ENCODE peak calls at places on chromosomes 3 and 15, in seven cellular contexts. P is amniotic stem cell, Z is mesothelial cell of epicardium, W is activated T-cell treated with anti-CD3 and anti-CD28 coated beads for 1 hour, R is COR-L47, B is naive B cell, F is KG1. Q is an unnamed sample.

GRCh38 chr15:48975713-48976419 is 12.1 kb upstream of the SHC4 start:
- DNase-seq in P (peak), Z (peak), W (peak), R (peak), B (peak), F (peak), Q (peak)

GRCh38 chr3:132231633-132232032 is 85.6 kb upstream of the ACP3 start:
- DNase-seq in P (no peak), Z (no peak), W (no peak), R (no peak), B (no peak), F (no peak), Q (no peak)

GRCh38 chr15:100835626-100836025 is 44.0 kb upstream of the ALDH1A3 start:
- DNase-seq in P (no peak), Z (no peak), W (no peak), R (no peak), B (no peak), F (no peak), Q (no peak)

GRCh38 chr15:100054539-100054938 is 287.2 kb downstream of the ADAMTS17 start:
- DNase-seq in P (no peak), Z (no peak), W (no peak), R (no peak), B (no peak), F (no peak), Q (no peak)

GRCh38 chr15:70014860-70015490 is 82.7 kb downstream of the TLE3 start:
- DNase-seq in P (no peak), Z (no peak), W (no peak), R (no peak), B (no peak), F (no peak), Q (no peak)

GRCh38 chr3:153257673-153258351 is 95.8 kb downstream of the RAP2B start:
- DNase-seq in P (no peak), Z (no peak), W (no peak), R (no peak), B (no peak), F (no peak), Q (no peak)

GRCh38 chr3:62875103-62876002 is at the start of gene CADPS:
- DNase-seq in P (no peak), Z (no peak), W (no peak), R (peak), B (no peak), F (no peak), Q (peak)

GRCh38 chr15:59384507-59384906 is 11.8 kb upstream of the MYO1E start:
- DNase-seq in P (no peak), Z (no peak), W (no peak), R (no peak), B (no peak), F (no peak), Q (no peak)

GRCh38 chr15:40291088-40291574 is 8.3 kb upstream of the ANKRD63 start:
- DNase-seq in P (no peak), Z (peak), W (no peak), R (peak), B (no peak), F (no peak), Q (peak)

GRCh38 chr15:28111552-28111951 is 12.4 kb upstream of the OCA2 start:
- DNase-seq in P (no peak), Z (no peak), W (no peak), R (no peak), B (no peak), F (no peak), Q (no peak)

GRCh38 chr3:77460326-77460725 is 420.4 kb downstream of the ROBO2 start:
- DNase-seq in P (no peak), Z (no peak), W (no peak), R (no peak), B (no peak), F (no peak), Q (no peak)

GRCh38 chr3:152786977-152787681 is 47.8 kb upstream of the P2RY1 start:
- DNase-seq in P (no peak), Z (no peak), W (no peak), R (no peak), B (no peak), F (no peak), Q (no peak)

GRCh38 chr3:164306042-164306441 is 772.3 kb downstream of the SI start:
- DNase-seq in P (no peak), Z (no peak), W (no peak), R (no peak), B (no peak), F (no peak), Q (no peak)

GRCh38 chr3:46228259-46229222 is 13.7 kb upstream of the CCR3 start:
- DNase-seq in P (no peak), Z (no peak), W (no peak), R (no peak), B (no peak), F (no peak), Q (no peak)

GRCh38 chr3:130470132-130470531 is 46.8 kb upstream of the COL6A6 start:
- DNase-seq in P (no peak), Z (peak), W (no peak), R (no peak), B (no peak), F (no peak), Q (no peak)

GRCh38 chr15:99504071-99504822 is 61.5 kb upstream of the MEF2A start:
- DNase-seq in P (no peak), Z (no peak), W (no peak), R (no peak), B (no peak), F (peak), Q (no peak)

Q was measured in NCI-H774.